ENCODE peak calls at places on chromosomes 6 and 20, in six cellular contexts. W is PC-3, T is upper lobe of right lung, B is aorta, Y is heart right ventricle, O is breast epithelium. A is an unnamed sample. For H3K4me1, the result is how much of the 10 kb centered on the place peaks cover.

GRCh38 chr20:47349365-47350180 is 6.9 kb downstream of the ZMYND8 start:
- DNase-seq in W (no peak), T (no peak), B (no peak), Y (no peak), O (no peak), A (no peak)

GRCh38 chr6:53793318-53793975 is 1.4 kb upstream of the LRRC1 start:
- DNase-seq in W (peak), T (peak), B (no peak), Y (peak), O (peak), A (peak)

GRCh38 chr20:36017034-36017951 is 48.9 kb downstream of the CNBD2 start:
- DNase-seq in W (peak), T (peak), B (no peak), Y (peak), O (no peak), A (peak)

GRCh38 chr6:135346747-135347146 is 150.8 kb downstream of the AHI1 start:
- DNase-seq in W (no peak), T (no peak), B (no peak), Y (no peak), O (no peak), A (no peak)

GRCh38 chr6:6556738-6557503 is 31.6 kb upstream of the LY86 start:
- DNase-seq in W (peak), T (no peak), B (no peak), Y (peak), O (no peak), A (no peak)

GRCh38 chr6:17633465-17634188 is 33.5 kb downstream of the FAM8A1 start:
- DNase-seq in W (no peak), T (no peak), B (no peak), Y (no peak), O (no peak), A (no peak)

GRCh38 chr6:38012573-38012972 is 193.0 kb downstream of the ZFAND3 start:
- DNase-seq in W (peak), T (no peak), B (no peak), Y (no peak), O (no peak), A (no peak)

GRCh38 chr6:18491303-18492090 is 104.3 kb downstream of the RNF144B start:
- DNase-seq in W (peak), T (no peak), B (no peak), Y (no peak), O (no peak), A (no peak)

GRCh38 chr6:40227735-40228134 is 293.5 kb upstream of the MOCS1 start:
- DNase-seq in W (no peak), T (no peak), B (no peak), Y (no peak), O (no peak), A (no peak)

GRCh38 chr6:77463881-77464867 is 883 bp upstream of the HTR1B start:
- DNase-seq in W (no peak), T (peak), B (peak), Y (no peak), O (no peak), A (peak)

GRCh38 chr6:16656451-16656850 is 104.8 kb downstream of the ATXN1 start:
- DNase-seq in W (no peak), T (no peak), B (no peak), Y (no peak), O (no peak), A (no peak)

GRCh38 chr6:29509239-29509638 is 21.5 kb upstream of the MAS1L start:
- DNase-seq in W (no peak), T (no peak), B (no peak), Y (no peak), O (no peak), A (no peak)

GRCh38 chr6:8462694-8463093 is 27.3 kb upstream of the SLC35B3 start:
- DNase-seq in W (no peak), T (no peak), B (no peak), Y (no peak), O (no peak), A (no peak)

GRCh38 chr6:35047265-35048011 is 93.7 kb downstream of the TCP11 start:
- DNase-seq in W (no peak), T (no peak), B (no peak), Y (no peak), O (no peak), A (no peak)

GRCh38 chr6:142954844-142955243 is 9.9 kb upstream of the HIVEP2 start:
- DNase-seq in W (no peak), T (no peak), B (no peak), Y (no peak), O (no peak), A (no peak)

GRCh38 chr6:169086020-169086419 is 167.6 kb downstream of the THBS2 start:
- DNase-seq in W (peak), T (no peak), B (no peak), Y (no peak), O (no peak), A (no peak)

GRCh38 chr6:105320766-105321165 is 82.1 kb downstream of the PREP start:
- DNase-seq in W (no peak), T (no peak), B (no peak), Y (no peak), O (no peak), A (no peak)

GRCh38 chr20:32970115-32970972 is 33.9 kb downstream of the SUN5 start:
- DNase-seq in W (no peak), T (peak), B (no peak), Y (no peak), O (no peak), A (peak)

GRCh38 chr20:32973077-32973717 is 31.0 kb downstream of the SUN5 start:
- DNase-seq in W (no peak), T (no peak), B (no peak), Y (no peak), O (no peak), A (no peak)

GRCh38 chr20:32970973-32971300 is 33.3 kb downstream of the SUN5 start:
- DNase-seq in W (no peak), T (peak), B (peak), Y (no peak), O (no peak), A (peak)

GRCh38 chr20:32972181-32973076 is 31.8 kb downstream of the SUN5 start:
- DNase-seq in W (no peak), T (peak), B (peak), Y (no peak), O (no peak), A (peak)

DNA sequence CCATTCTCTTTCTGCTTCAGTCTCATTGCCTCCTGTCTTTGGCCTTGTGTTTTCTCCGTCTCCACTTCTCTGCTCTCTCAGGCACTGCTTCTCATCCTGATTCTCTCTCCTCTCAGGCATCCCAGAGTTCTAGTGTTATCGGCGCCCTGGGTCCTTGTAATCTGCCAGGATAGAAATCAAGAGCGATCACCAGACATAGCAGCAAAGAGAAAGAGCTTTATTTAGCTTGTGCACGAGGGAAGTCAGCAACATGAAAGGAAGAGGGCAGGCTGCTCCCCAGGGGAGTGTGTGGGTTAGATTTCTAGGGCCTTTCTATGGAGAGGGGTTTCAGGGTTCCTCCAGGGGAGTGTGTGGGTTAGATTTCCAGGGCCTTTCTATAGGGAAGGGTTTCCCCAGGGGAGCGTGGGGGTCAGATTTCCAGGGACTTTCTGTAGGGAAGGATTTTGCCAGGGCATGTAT is 32.5 kb downstream of the SUN5 start:
- DNase-seq in W (no peak), T (no peak), B (peak), Y (no peak), O (no peak), A (peak)
- H3K4me1 ChIP-seq in W (under half), T (under half), B (under half), Y (under half), O (under half), A (under half)

GRCh38 chr6:13478525-13478962 is 8.9 kb downstream of the GFOD1 start:
- DNase-seq in W (no peak), T (no peak), B (no peak), Y (no peak), O (no peak), A (no peak)
- H3K4me1 ChIP-seq in W (half or more), T (under half), B (under half), Y (under half), O (under half), A (under half)

GRCh38 chr6:13328076-13328874 is at the start of gene TBC1D7:
- DNase-seq in W (peak), T (peak), B (peak), Y (peak), O (peak), A (peak)

GRCh38 chr6:13331516-13332348 is 3.4 kb upstream of the TBC1D7 start:
- DNase-seq in W (peak), T (no peak), B (no peak), Y (no peak), O (no peak), A (no peak)

GRCh38 chr6:13332349-13332706 is 4.0 kb upstream of the TBC1D7 start:
- DNase-seq in W (peak), T (no peak), B (no peak), Y (no peak), O (no peak), A (no peak)

GRCh38 chr6:13327691-13328075 is 654 bp downstream of the TBC1D7 start:
- DNase-seq in W (peak), T (no peak), B (no peak), Y (no peak), O (no peak), A (no peak)

DNA sequence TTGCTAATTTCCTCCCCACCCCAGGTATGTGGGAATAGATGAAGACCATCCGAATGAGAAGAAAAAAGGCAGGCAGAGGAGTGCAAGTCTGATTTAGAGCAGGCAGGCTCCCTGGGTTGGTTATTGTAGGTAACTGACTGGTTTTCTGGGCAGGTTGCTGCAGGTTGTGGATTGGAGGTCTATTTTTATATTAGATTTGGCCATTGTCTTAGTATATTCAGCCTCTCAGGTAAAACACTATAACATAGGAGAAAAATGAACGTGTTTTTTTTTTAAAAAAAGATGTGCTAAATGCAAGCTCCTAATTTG is 492 bp upstream of the TBC1D7 start:
- DNase-seq in W (no peak), T (no peak), B (no peak), Y (no peak), O (no peak), A (no peak)
- H3K4me1 ChIP-seq in W (under half), T (under half), B (under half), Y (under half), O (under half), A (under half)

GRCh38 chr20:54179946-54180345 is 6.2 kb upstream of the CYP24A1 start:
- DNase-seq in W (peak), T (no peak), B (no peak), Y (no peak), O (no peak), A (no peak)
- H3K4me1 ChIP-seq in W (under half), T (under half), B (under half), Y (under half), O (under half), A (under half)

DNA sequence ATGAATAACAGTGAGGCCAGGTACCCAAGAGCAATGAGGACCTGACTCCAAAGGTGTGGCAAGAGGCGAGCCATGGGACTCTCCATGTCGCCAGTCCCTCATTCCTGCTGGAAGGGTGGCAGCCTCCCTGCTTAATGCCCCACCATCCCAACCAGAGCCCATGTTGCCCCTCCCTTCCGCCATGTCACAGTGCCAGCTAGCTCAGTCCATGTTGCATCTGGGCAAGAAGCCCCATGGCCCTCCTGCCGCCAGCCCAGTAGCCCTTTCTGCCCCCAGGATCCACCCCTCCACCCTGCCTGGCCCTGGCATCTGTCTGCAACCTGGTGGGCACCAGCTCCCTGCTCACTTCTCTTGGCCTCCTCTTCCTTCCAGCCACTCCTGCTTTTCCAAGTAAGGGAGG is 6.0 kb upstream of the CPNE5 start:
- DNase-seq in W (no peak), T (peak), B (no peak), Y (no peak), O (no peak), A (no peak)
- H3K4me1 ChIP-seq in W (under half), T (under half), B (under half), Y (under half), O (under half), A (under half)

GRCh38 chr6:106790935-106791334 is 161.6 kb downstream of the QRSL1 start:
- DNase-seq in W (no peak), T (no peak), B (no peak), Y (no peak), O (no peak), A (no peak)

GRCh38 chr6:106792536-106793236 is 163.3 kb downstream of the QRSL1 start:
- DNase-seq in W (no peak), T (no peak), B (no peak), Y (no peak), O (no peak), A (no peak)

GRCh38 chr6:106797186-106797585 is 167.8 kb downstream of the QRSL1 start:
- DNase-seq in W (no peak), T (no peak), B (no peak), Y (no peak), O (no peak), A (no peak)

GRCh38 chr6:106796754-106797153 is 167.4 kb downstream of the QRSL1 start:
- DNase-seq in W (no peak), T (no peak), B (no peak), Y (no peak), O (no peak), A (no peak)

GRCh38 chr6:106794129-106794528 is 164.8 kb downstream of the QRSL1 start:
- DNase-seq in W (no peak), T (no peak), B (no peak), Y (no peak), O (no peak), A (no peak)
- H3K4me1 ChIP-seq in W (under half), T (under half), B (under half), Y (under half), O (under half), A (under half)

GRCh38 chr6:43347444-43347843 is 22.0 kb downstream of the ZNF318 start:
- DNase-seq in W (no peak), T (no peak), B (no peak), Y (no peak), O (no peak), A (no peak)

GRCh38 chr6:43347021-43347420 is 22.4 kb downstream of the ZNF318 start:
- DNase-seq in W (no peak), T (no peak), B (no peak), Y (no peak), O (no peak), A (no peak)
- H3K4me1 ChIP-seq in W (under half), T (under half), B (under half), Y (under half), O (under half), A (under half)

GRCh38 chr6:108170607-108171290 is 4.9 kb downstream of the NR2E1 start:
- DNase-seq in W (no peak), T (no peak), B (no peak), Y (no peak), O (no peak), A (no peak)

GRCh38 chr6:108171291-108171917 is 5.6 kb downstream of the NR2E1 start:
- DNase-seq in W (no peak), T (no peak), B (no peak), Y (no peak), O (no peak), A (no peak)

GRCh38 chr6:108168980-108169800 is 3.4 kb downstream of the NR2E1 start:
- DNase-seq in W (no peak), T (no peak), B (no peak), Y (no peak), O (no peak), A (no peak)

GRCh38 chr6:108168501-108168979 is 2.7 kb downstream of the NR2E1 start:
- DNase-seq in W (no peak), T (peak), B (no peak), Y (peak), O (no peak), A (peak)

DNA sequence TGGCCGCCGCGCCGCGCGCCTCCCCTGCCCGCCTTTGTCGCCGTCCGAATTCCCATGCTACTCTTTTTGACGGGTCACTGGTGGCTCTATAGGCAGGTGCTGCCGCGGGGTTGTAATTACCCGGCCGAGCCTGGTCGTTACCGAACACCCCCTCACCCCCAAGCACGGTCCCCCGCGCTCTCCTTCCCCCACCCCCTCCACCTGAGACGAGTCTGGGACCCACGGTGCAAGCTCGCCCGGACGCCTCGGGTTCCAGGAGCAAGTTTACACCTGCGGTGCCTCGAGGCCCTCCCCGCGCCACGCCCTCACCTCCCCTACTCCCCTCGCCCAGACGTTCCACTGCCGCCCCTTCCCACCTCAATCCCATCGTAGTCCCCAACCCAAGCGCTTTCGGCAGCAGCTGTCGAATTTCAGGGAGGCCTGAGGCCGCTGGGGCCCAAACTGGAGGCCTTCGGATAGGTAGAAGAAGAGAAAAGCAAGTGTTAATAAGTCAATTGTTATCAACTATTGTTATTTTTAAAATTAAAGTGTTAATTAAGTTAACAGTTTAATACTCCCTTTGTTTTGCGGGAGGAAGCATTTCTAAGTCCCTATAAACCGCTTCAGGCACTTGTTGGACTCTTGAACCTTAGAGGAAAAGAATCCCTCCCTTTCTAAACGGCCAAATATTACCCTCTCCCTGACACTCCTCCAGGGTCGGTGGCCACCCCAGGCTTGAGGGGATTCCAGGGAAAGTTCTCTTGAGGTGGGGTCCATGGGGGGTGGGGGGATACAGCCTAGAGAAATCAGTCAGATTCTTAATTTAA is 4.2 kb downstream of the NR2E1 start:
- DNase-seq in W (no peak), T (no peak), B (no peak), Y (no peak), O (no peak), A (no peak)
- H3K4me1 ChIP-seq in W (under half), T (half or more), B (under half), Y (half or more), O (under half), A (under half)

GRCh38 chr6:100176321-100176950 is 182.4 kb upstream of the MCHR2 start:
- DNase-seq in W (peak), T (no peak), B (no peak), Y (no peak), O (no peak), A (peak)
- H3K4me1 ChIP-seq in W (under half), T (under half), B (under half), Y (under half), O (under half), A (under half)

GRCh38 chr6:33769248-33769821 is 19.6 kb downstream of the LEMD2 start:
- DNase-seq in W (no peak), T (no peak), B (no peak), Y (no peak), O (no peak), A (no peak)
- H3K4me1 ChIP-seq in W (under half), T (under half), B (under half), Y (under half), O (under half), A (under half)

A was measured in kidney.